ENCODE peak calls at places on chromosomes 13 and 19, in nine cellular contexts. Q is sigmoid colon, M is stomach, F is transverse colon, H is esophagus muscularis mucosa, B is tibial nerve, J is A549, C is suprapubic skin, X is upper lobe of left lung. D is an unnamed sample.

GRCh38 chr13:98014766-98015165 is 61.3 kb downstream of the IPO5 start:
- DNase-seq in H (no peak), J (no peak), F (no peak), M (no peak), Q (no peak), C (no peak), B (no peak), X (no peak), D (no peak)

GRCh38 chr19:19217110-19217509 is 5.4 kb downstream of the NCAN start:
- DNase-seq in M (no peak), C (no peak), X (no peak), H (no peak), F (no peak), B (no peak), Q (no peak), J (peak; percentile 21), D (no peak)

GRCh38 chr19:33175886-33176669 is 18.1 kb upstream of the LRP3 start:
- DNase-seq in C (no peak), J (peak; percentile 82), F (no peak), H (no peak), B (no peak), Q (no peak), M (no peak), X (peak; percentile 55), D (peak; percentile 49)

GRCh38 chr13:74061939-74062595 is 72.1 kb downstream of the KLF12 start:
- DNase-seq in J (no peak), B (peak; percentile 22), H (no peak), C (no peak), X (no peak), F (no peak), Q (no peak), M (no peak), D (no peak)

GRCh38 chr19:1866693-1867358 is 3.4 kb upstream of the KLF16 start:
- DNase-seq in X (no peak), B (no peak), J (no peak), M (no peak), F (no peak), Q (no peak), H (no peak), C (no peak), D (no peak)

GRCh38 chr13:77390391-77390790 is 63.5 kb upstream of the MYCBP2 start:
- DNase-seq in H (no peak), J (no peak), C (no peak), M (no peak), B (peak; percentile 29), Q (no peak), F (no peak), X (no peak), D (no peak)

GRCh38 chr13:98535501-98536357 is 41.2 kb downstream of the STK24 start:
- DNase-seq in J (no peak), H (no peak), F (no peak), M (no peak), X (no peak), Q (peak; percentile 38), C (no peak), B (no peak), D (no peak)

GRCh38 chr19:2089001-2089711 is 7.0 kb downstream of the MOB3A start:
- DNase-seq in M (no peak), B (no peak), J (no peak), H (no peak), Q (no peak), C (no peak), X (no peak), F (no peak), D (no peak)

DNA sequence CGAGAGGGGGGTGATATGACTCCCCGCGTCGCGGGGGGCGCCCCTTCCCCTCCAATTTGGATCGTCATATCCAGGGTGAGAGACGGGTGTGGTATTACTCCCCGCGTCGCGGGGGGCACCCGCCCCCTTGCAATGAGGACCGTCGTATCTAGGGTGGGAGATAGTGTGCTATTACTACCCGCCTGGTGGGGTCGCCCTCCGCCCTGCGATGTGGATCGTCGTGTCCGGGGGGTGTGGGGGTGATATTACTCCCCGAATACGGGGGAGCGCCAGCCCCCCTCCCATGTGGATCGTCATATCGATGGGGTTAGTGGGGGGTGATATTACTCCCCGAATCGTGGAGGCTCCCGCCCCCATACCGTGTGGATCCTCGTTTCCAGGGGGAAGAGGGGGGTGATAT is 29.2 kb upstream of the RGCC start:
- DNase-seq in C (no peak), X (no peak), B (no peak), Q (no peak), J (no peak), M (no peak), H (no peak), F (no peak), D (no peak)
- TF ChIP-seq EP300 in C (no peak), X (no peak), B (no peak), Q (no peak), J (no peak), M (no peak), H (no peak), F (no peak), D (no peak)

GRCh38 chr13:59458908-59459579 is 704.7 kb downstream of the DIAPH3 start:
- DNase-seq in M (no peak), C (no peak), X (no peak), B (no peak), J (no peak), Q (no peak), H (no peak), F (no peak), D (no peak)
- TF ChIP-seq EP300 in M (no peak), C (no peak), X (peak; percentile 88), B (peak; percentile 47), J (no peak), Q (no peak), H (peak; percentile 10), F (no peak), D (no peak)

GRCh38 chr13:50107205-50107604 is 92.0 kb downstream of the KCNRG start:
- DNase-seq in Q (no peak), F (no peak), C (no peak), B (no peak), M (no peak), J (no peak), X (no peak), H (no peak), D (no peak)
- TF ChIP-seq EP300 in Q (no peak), F (no peak), C (no peak), B (no peak), M (no peak), J (no peak), X (no peak), H (no peak), D (no peak)

GRCh38 chr13:46469064-46469463 is 82.0 kb upstream of the RUBCNL start:
- DNase-seq in Q (no peak), H (no peak), F (no peak), X (no peak), J (no peak), M (no peak), C (no peak), B (no peak), D (no peak)

GRCh38 chr13:46476174-46476573 is 76.8 kb upstream of the LRCH1 start:
- DNase-seq in C (no peak), M (no peak), H (no peak), Q (no peak), B (no peak), F (no peak), X (no peak), J (no peak), D (no peak)

GRCh38 chr13:46475586-46475991 is 77.4 kb upstream of the LRCH1 start:
- DNase-seq in C (no peak), X (no peak), J (no peak), B (no peak), H (no peak), F (no peak), M (no peak), Q (no peak), D (no peak)

GRCh38 chr13:46473806-46474205 is 79.2 kb upstream of the LRCH1 start:
- DNase-seq in Q (no peak), B (no peak), F (no peak), X (no peak), H (no peak), C (no peak), M (no peak), J (no peak), D (no peak)

GRCh38 chr13:46472384-46472783 is 80.6 kb upstream of the LRCH1 start:
- DNase-seq in H (no peak), J (no peak), B (no peak), X (no peak), F (no peak), Q (no peak), C (no peak), M (no peak), D (no peak)
- TF ChIP-seq EP300 in H (no peak), J (no peak), B (no peak), X (no peak), F (no peak), Q (no peak), C (no peak), M (no peak), D (no peak)

GRCh38 chr13:21579754-21580316 is 24.1 kb downstream of the MICU2 start:
- DNase-seq in C (no peak), F (no peak), J (no peak), X (no peak), M (no peak), H (no peak), Q (no peak), B (no peak), D (no peak)
- TF ChIP-seq EP300 in C (no peak), F (no peak), J (no peak), X (no peak), M (no peak), H (no peak), Q (no peak), B (no peak), D (no peak)

DNA sequence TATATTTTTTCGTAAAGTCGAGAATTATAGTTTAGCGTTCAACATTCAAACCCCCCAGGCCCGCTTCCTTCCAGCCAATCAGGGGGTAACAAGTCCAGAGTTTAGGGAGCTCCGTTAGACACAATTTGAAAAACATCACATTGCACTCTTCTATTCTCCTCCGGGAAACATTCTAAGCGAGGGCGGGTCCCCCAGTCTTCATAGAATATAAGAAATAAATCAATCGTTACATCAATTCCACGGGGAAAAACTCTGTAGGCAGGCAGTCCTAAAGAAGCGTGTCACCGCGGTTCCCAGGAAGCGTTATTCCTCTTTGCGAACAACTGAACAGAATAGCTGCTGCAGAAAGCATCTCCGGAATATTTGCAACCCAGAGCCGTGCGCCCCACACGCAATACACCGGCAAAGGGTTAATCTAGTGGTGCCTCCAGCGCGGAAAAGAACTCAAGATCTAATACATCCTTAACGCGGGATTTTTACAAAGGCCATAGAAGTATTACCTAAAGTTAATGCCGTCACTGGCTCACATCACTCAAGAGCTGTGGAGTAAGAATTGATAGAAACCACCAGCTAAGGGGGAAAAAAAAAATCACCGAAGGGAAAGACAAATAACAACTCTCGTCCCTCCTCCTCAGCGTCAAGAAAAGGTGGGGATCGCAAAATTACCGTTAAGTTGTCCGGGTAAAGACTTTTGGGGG is 65.1 kb downstream of the KCNRG start:
- DNase-seq in X (no peak), B (peak; percentile 38), H (no peak), Q (peak; percentile 70), M (no peak), J (no peak), C (no peak), F (peak; percentile 30), D (no peak)
- TF ChIP-seq EP300 in X (no peak), B (peak; percentile 22), H (no peak), Q (no peak), M (no peak), J (no peak), C (no peak), F (no peak), D (no peak)

D was measured in ovary.